ENCODE peak calls at places on chromosome 2, in eight cellular contexts. O is HepG2, Q is trophoblast cell, E is IMR-90, P is neuronal stem cell, S is HCT116, V is GM23248, X is neural progenitor cell. B is an unnamed sample.

GRCh38 chr2:133780099-133780996 is 212.1 kb upstream of the NCKAP5 start:
- DNase-seq in V (peak; percentile 65), P (peak; percentile 85), X (peak; percentile 86), E (peak; percentile 86), O (peak; percentile 70), S (peak; percentile 52), Q (peak; percentile 76), B (peak; percentile 30)

GRCh38 chr2:46184794-46185583 is 112.2 kb upstream of the EPAS1 start:
- DNase-seq in Q (no peak), V (no peak), O (no peak), S (no peak), P (no peak), E (no peak), X (no peak), B (no peak)

GRCh38 chr2:112483821-112484220 is 1.9 kb downstream of the TTL start:
- DNase-seq in S (no peak), X (no peak), O (no peak), E (no peak), Q (no peak), V (no peak), P (no peak), B (no peak)

GRCh38 chr2:26035110-26035728 is 1.3 kb downstream of the RAB10 start:
- DNase-seq in V (peak; percentile 46), P (no peak), X (peak; percentile 53), Q (peak; percentile 17), S (no peak), E (peak; percentile 2), O (no peak), B (no peak)

GRCh38 chr2:240986787-240987411 is 11.5 kb upstream of the SNED1 start:
- DNase-seq in E (peak; percentile 65), S (no peak), O (no peak), V (peak; percentile 50), X (no peak), P (no peak), Q (no peak), B (no peak)

GRCh38 chr2:27003003-27003402 is 29.8 kb upstream of the TMEM214 start:
- DNase-seq in S (no peak), P (no peak), V (peak; percentile 85), E (peak; percentile 74), X (no peak), O (no peak), Q (no peak), B (no peak)

GRCh38 chr2:105410554-105410953 is 11.7 kb upstream of the FHL2 start:
- DNase-seq in O (no peak), P (no peak), Q (no peak), S (no peak), E (peak; percentile 62), V (peak; percentile 31), X (no peak), B (no peak)

GRCh38 chr2:109663721-109664120 is 49.6 kb downstream of the SOWAHC start:
- DNase-seq in P (no peak), S (no peak), Q (no peak), O (peak; percentile 52), E (peak; percentile 28), X (no peak), V (peak; percentile 91), B (no peak)

GRCh38 chr2:221572821-221573429 is 821 bp upstream of the EPHA4 start:
- DNase-seq in O (no peak), E (peak; percentile 47), X (peak; percentile 82), S (no peak), Q (peak; percentile 44), P (peak; percentile 51), V (peak; percentile 71), B (no peak)

GRCh38 chr2:221571391-221572179 is 519 bp downstream of the EPHA4 start:
- DNase-seq in E (peak; percentile 37), V (peak; percentile 77), O (no peak), P (peak; percentile 48), S (no peak), Q (peak; percentile 52), X (peak; percentile 46), B (no peak)

GRCh38 chr2:221573430-221574230 is 1.5 kb upstream of the EPHA4 start:
- DNase-seq in E (peak; percentile 67), S (peak; percentile 22), O (peak; percentile 36), Q (peak; percentile 88), P (peak; percentile 93), V (peak; percentile 92), X (peak; percentile 96), B (peak; percentile 23)

GRCh38 chr2:221572180-221572820 is at the start of gene EPHA4:
- DNase-seq in Q (peak; percentile 87), P (peak; percentile 89), E (peak; percentile 88), V (peak; percentile 97), O (no peak), S (peak; percentile 45), X (peak; percentile 96), B (no peak)

DNA sequence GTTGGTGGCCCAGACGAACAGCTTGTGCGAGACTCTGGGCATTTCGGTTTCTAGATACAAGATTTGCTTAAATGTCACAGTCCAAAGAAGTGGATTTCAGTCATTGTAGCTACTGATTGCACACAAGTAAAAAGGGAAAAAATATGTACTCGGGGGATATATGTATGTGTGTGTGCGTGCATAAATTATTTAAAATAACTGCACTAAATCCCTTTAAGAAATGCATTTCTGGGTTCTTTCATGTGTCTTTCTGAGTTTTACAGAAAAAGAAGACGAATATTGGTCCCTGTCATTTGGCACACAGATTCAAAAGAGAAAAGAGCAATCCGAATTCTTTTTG is 2.1 kb upstream of the EPHA4 start:
- DNase-seq in E (no peak), X (no peak), Q (no peak), V (no peak), O (no peak), P (no peak), S (no peak), B (no peak)
- H3K4me3 ChIP-seq in E (peak overlapping the region; percentile 91), X (peak overlapping the region; percentile 97), Q (no peak overlapping the region), V (peak overlapping the region; percentile 92), O (no peak overlapping the region), P (peak overlapping the region; percentile 77), S (peak overlapping the region; percentile 71), B (no peak overlapping the region)

GRCh38 chr2:111072220-111072871 is 48.4 kb upstream of the BCL2L11 start:
- DNase-seq in P (no peak), E (peak; percentile 80), S (no peak), V (peak; percentile 68), O (no peak), Q (no peak), X (no peak), B (no peak)

GRCh38 chr2:111069722-111070121 is 51.0 kb upstream of the BCL2L11 start:
- DNase-seq in V (no peak), X (no peak), O (no peak), S (no peak), P (no peak), Q (no peak), E (no peak), B (no peak)

GRCh38 chr2:111068435-111069058 is 52.2 kb upstream of the BCL2L11 start:
- DNase-seq in P (no peak), E (no peak), S (peak; percentile 61), O (no peak), Q (peak; percentile 85), X (no peak), V (no peak), B (no peak)

GRCh38 chr2:111066062-111066593 is 54.6 kb upstream of the BCL2L11 start:
- DNase-seq in X (no peak), Q (no peak), P (no peak), O (no peak), S (no peak), V (no peak), E (no peak), B (no peak)

DNA sequence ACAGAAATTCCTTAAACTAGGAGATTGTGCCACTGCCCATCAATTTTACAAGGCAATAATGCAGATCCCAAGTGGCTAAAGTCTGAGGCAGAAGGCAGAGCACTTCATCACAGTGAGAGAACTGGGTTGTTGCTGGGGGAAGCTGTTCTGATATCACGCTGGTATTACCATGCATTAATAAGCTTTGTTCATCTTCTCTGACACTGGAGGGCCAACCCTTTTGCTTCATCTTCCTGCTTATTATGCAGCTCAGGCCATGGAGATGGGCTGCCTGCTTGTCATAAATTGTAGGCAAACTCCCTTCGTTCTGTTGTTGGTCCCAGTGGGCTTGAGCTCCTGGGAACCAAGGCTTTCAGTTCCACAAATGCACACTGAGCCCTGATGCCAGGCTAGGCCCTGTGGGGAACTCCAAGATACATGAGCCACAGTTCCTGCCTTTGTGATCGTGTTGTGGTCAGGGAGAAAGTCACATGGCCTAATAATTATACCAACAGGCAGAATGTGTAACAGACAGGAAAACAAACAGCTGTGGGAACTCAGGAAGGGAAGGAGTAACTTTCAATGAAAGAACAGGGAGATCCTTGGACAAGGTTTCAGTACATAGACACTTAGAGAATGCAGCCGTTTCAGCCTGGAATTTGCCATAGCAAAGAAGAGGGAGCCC is 49.1 kb upstream of the BCL2L11 start:
- DNase-seq in X (no peak), V (peak; percentile 59), S (no peak), Q (peak; percentile 26), P (no peak), O (no peak), E (peak; percentile 73), B (no peak)
- H3K9ac ChIP-seq in X (no peak overlapping the region), V (no peak overlapping the region), S (no peak overlapping the region), Q (no peak overlapping the region), P (no peak overlapping the region), O (no peak overlapping the region), E (no peak overlapping the region), B (no peak overlapping the region)

GRCh38 chr2:212906620-212907019 is 244.8 kb downstream of the IKZF2 start:
- DNase-seq in S (no peak), E (no peak), V (no peak), P (no peak), O (no peak), Q (no peak), X (no peak), B (no peak)

GRCh38 chr2:212903413-212903812 is 248.0 kb downstream of the IKZF2 start:
- DNase-seq in Q (no peak), S (no peak), P (no peak), E (no peak), V (no peak), X (no peak), O (no peak), B (no peak)

GRCh38 chr2:212902421-212902820 is 249.0 kb downstream of the IKZF2 start:
- DNase-seq in P (no peak), O (no peak), S (no peak), V (no peak), Q (no peak), X (no peak), E (no peak), B (no peak)

GRCh38 chr2:212905640-212906201 is 245.7 kb downstream of the IKZF2 start:
- DNase-seq in O (no peak), S (no peak), E (peak; percentile 6), V (no peak), Q (peak; percentile 92), P (peak; percentile 39), X (peak; percentile 53), B (no peak)

DNA sequence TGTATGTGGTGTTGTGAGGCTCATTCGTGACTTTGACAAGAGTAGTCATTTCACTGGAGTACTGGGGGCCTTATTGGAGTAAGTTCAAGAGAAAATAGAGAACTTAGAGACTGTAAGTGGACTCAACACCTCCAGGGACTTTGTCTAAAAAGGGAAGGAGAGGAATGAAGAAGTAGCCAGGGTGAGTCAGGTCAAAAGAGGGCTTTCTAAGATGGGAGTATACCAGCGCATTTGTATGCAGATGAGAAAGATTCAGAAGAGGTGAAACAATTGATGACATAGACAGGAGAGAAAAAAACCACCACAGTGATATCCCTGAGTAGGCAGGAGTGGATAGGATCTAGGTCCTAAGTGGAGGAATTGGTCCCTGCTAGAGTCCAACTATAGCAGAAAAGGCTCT is 246.8 kb downstream of the IKZF2 start:
- DNase-seq in S (no peak), V (no peak), O (no peak), P (no peak), Q (peak; percentile 53), E (no peak), X (no peak), B (no peak)
- H3K4me3 ChIP-seq in S (no peak overlapping the region), V (no peak overlapping the region), O (no peak overlapping the region), P (no peak overlapping the region), Q (no peak overlapping the region), E (no peak overlapping the region), X (no peak overlapping the region), B (no peak overlapping the region)

GRCh38 chr2:196274387-196274809 is 103.0 kb upstream of the STK17B start:
- DNase-seq in S (no peak), X (no peak), P (no peak), O (no peak), V (peak; percentile 37), E (peak; percentile 56), Q (no peak), B (peak; percentile 52)

GRCh38 chr2:196278491-196278911 is 107.1 kb upstream of the STK17B start:
- DNase-seq in V (peak; percentile 88), S (no peak), O (no peak), P (no peak), X (no peak), Q (peak; percentile 73), E (peak; percentile 91), B (no peak)

GRCh38 chr2:196277002-196277401 is 105.6 kb upstream of the STK17B start:
- DNase-seq in O (no peak), V (peak; percentile 70), P (no peak), Q (peak; percentile 60), X (no peak), E (peak; percentile 64), S (no peak), B (no peak)

GRCh38 chr2:196276421-196276820 is 105.0 kb upstream of the STK17B start:
- DNase-seq in X (no peak), O (peak; percentile 39), S (no peak), E (no peak), V (no peak), P (no peak), Q (no peak), B (no peak)

DNA sequence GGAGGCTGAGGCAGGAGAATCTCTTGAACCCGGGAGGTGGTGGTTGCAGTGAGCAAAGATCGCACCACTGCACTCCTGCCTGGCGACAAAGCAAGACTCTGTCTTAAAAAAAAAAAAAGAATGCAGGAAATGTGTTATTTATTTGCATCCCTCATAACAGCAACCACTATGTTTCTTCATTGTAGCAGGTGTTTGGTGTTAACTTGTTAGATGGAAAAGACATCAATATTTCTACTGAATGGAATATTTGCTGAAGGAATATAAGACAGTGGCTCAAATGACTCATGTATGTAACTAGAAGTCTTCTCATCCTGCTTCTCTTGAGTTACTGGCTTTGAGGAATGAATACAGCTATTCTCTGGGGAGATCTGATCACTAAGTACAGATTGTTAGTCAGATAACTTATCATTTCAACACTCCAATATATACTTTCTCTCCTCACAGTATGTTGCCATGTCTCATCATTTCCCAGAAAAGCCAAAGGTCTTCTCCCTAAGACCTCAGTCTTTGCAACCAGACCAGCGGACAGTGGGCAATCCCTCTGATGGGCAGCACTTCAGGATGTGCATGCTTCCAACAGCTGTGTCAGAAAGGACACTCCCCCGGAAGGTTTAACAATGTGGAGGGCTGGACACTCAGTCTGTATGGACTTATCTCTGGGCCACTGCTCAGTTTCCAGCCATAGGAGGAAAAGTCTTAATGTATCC is 104.4 kb upstream of the STK17B start:
- DNase-seq in S (no peak), E (peak; percentile 59), V (peak; percentile 88), Q (peak; percentile 81), O (no peak), P (no peak), X (no peak), B (peak; percentile 46)
- H3K9ac ChIP-seq in S (no peak overlapping the region), E (no peak overlapping the region), V (no peak overlapping the region), Q (no peak overlapping the region), O (no peak overlapping the region), P (no peak overlapping the region), X (no peak overlapping the region), B (peak overlapping the region; percentile 33)